ENCODE peak calls at places on chromosome 22, in five cellular contexts. F, M, J, R and T are unnamed samples.
A peak's percentile ranks its signal among the peaks of the same experiment; 100 is the strongest.

GRCh38 chr22:40176921-40177737 is 596 bp upstream of the TNRC6B start:
- DNase-seq in R (peak; percentile 39), F (peak; percentile 69), J (no peak), M (no peak), T (no peak)

GRCh38 chr22:44074286-44074984 is 50.3 kb downstream of the PARVB start:
- DNase-seq in M (no peak), R (no peak), F (no peak), J (no peak), T (no peak)

GRCh38 chr22:49294656-49295464 is 532.8 kb downstream of the BRD1 start:
- DNase-seq in F (no peak), R (no peak), M (no peak), J (no peak), T (no peak)

GRCh38 chr22:24952837-24953293 is 349 bp downstream of the KIAA1671 start:
- DNase-seq in M (peak; percentile 78), R (no peak), J (no peak), F (peak; percentile 66), T (no peak)

GRCh38 chr22:49011379-49011768 is 816.3 kb downstream of the BRD1 start:
- DNase-seq in J (no peak), F (no peak), M (peak; percentile 25), R (no peak), T (no peak)

GRCh38 chr22:44330727-44331660 is 18.2 kb upstream of the SHISAL1 start:
- DNase-seq in F (no peak), J (no peak), R (no peak), M (peak; percentile 66), T (no peak)

GRCh38 chr22:30561402-30562154 is 12.9 kb downstream of the GAL3ST1 start:
- DNase-seq in M (no peak), F (no peak), J (no peak), R (no peak), T (no peak)

GRCh38 chr22:18091916-18092526 is 14.2 kb downstream of the PEX26 start:
- DNase-seq in M (peak; percentile 87), F (peak; percentile 90), R (no peak), J (no peak), T (no peak)

GRCh38 chr22:36768616-36769015 is 7.3 kb downstream of the IFT27 start:
- DNase-seq in M (peak; percentile 15), J (no peak), F (no peak), R (no peak), T (no peak)

GRCh38 chr22:44430716-44431115 is 67.3 kb downstream of the RTL6 start:
- DNase-seq in R (no peak), M (peak; percentile 28), F (no peak), J (no peak), T (no peak)

GRCh38 chr22:23075050-23075449 is 4.7 kb downstream of the GNAZ start:
- DNase-seq in R (no peak), F (no peak), J (no peak), M (no peak), T (no peak)

GRCh38 chr22:21937821-21938070 is 14.9 kb downstream of the PPM1F start:
- DNase-seq in R (no peak), J (no peak), M (no peak), F (no peak), T (no peak)

GRCh38 chr22:21939392-21940319 is 13.0 kb downstream of the PPM1F start:
- DNase-seq in M (no peak), J (no peak), F (no peak), R (no peak), T (no peak)

GRCh38 chr22:21937041-21937820 is 15.4 kb downstream of the PPM1F start:
- DNase-seq in F (peak; percentile 24), R (no peak), M (no peak), J (no peak), T (no peak)

GRCh38 chr22:21938906-21939305 is 13.7 kb downstream of the PPM1F start:
- DNase-seq in F (no peak), R (no peak), M (no peak), J (no peak), T (no peak)

DNA sequence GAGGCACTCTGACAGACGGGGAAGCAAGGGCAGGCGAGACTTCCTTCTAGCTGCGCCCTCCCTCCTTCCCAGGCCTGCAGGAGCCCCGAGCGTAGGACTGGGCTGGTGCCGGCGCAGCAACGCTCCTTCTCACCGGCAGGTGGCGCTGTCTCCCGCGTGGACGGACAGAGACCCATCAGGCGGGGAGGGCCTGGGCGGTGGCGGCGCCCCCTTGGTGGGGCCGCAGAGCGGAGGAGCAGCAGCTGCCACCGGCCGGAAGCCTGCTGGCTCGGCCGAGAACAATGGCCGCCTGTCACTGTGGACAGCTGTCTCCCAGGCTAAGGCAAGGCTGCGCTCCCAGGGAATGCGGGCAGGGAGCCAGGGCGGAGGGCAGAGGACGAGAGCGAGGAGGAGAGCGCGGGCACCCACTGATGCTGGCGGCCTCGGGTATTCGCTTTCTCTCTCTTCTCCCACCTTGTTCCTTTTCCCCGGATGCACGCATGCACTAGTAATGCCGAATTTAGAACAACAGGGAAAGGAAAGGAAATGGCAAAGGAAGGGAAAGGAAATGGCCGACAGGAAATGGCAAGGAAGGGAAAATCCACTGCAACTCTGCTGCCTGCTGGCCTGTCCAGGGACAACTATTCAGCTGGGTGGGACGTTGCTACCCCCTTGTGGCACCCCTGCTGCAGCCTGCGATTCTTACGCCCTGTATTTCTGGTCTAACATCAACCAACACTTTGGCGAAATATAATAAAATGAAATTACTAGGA is 14.4 kb downstream of the PPM1F start:
- DNase-seq in J (no peak), M (peak; percentile 97), F (peak; percentile 97), R (peak; percentile 76), T (peak; percentile 77)
- H3K4me3 ChIP-seq in J (peak overlapping the region; percentile 54), M (peak overlapping the region; percentile 64), F (peak overlapping the region; percentile 59), R (peak overlapping the region; percentile 69), T (peak overlapping the region; percentile 52)

GRCh38 chr22:50720301-50720845 is 17.6 kb upstream of the ACR start:
- DNase-seq in R (no peak), J (no peak), M (no peak), F (no peak), T (no peak)
- H3K4me3 ChIP-seq in R (no peak overlapping the region), J (peak overlapping the region; percentile 33), M (no peak overlapping the region), F (no peak overlapping the region), T (no peak overlapping the region)

DNA sequence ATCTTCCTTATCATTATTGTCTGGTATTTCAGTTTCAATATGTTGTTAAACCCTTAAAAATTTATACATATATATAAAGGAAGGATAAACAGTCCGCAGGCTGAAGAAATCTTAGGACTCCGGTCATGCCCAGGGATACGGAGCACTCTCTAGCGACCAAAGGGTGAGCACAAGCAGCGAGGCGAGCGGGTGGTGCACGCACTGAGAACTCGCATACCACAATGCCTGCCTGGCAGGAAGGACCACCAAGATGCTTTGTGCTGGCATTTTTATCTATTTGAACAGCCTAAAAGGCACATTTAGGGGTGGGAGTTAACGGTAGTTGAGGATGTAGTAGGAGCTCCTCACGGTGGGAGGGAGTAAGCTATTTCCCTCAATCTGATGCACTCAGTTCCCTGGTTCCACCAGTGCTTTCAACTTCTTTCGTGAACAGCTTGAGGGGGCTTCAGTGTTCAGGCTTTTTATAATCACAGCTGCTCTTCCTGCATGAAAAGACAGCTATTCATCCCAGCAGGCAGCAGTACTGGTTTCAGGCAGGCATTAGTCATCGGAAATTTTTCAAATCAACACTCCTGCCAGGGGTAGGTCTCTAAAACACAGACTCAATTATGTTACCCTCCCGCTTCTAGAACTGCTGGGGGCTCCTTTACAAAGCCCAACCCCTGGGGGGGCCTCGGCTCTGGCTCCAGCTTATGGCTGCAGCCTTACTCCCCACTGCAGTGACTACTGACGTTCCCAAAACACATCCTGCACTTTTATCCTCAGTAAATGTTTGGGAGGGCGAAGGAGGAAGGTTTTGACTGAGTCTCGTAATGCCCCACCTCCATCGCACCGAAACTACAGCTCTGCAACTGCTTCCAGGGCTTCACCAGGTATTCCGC is 6.0 kb downstream of the POLDIP3 start:
- DNase-seq in J (no peak), M (no peak), F (peak; percentile 64), R (no peak), T (no peak)
- H3K4me3 ChIP-seq in J (no peak overlapping the region), M (no peak overlapping the region), F (no peak overlapping the region), R (no peak overlapping the region), T (no peak overlapping the region)

DNA sequence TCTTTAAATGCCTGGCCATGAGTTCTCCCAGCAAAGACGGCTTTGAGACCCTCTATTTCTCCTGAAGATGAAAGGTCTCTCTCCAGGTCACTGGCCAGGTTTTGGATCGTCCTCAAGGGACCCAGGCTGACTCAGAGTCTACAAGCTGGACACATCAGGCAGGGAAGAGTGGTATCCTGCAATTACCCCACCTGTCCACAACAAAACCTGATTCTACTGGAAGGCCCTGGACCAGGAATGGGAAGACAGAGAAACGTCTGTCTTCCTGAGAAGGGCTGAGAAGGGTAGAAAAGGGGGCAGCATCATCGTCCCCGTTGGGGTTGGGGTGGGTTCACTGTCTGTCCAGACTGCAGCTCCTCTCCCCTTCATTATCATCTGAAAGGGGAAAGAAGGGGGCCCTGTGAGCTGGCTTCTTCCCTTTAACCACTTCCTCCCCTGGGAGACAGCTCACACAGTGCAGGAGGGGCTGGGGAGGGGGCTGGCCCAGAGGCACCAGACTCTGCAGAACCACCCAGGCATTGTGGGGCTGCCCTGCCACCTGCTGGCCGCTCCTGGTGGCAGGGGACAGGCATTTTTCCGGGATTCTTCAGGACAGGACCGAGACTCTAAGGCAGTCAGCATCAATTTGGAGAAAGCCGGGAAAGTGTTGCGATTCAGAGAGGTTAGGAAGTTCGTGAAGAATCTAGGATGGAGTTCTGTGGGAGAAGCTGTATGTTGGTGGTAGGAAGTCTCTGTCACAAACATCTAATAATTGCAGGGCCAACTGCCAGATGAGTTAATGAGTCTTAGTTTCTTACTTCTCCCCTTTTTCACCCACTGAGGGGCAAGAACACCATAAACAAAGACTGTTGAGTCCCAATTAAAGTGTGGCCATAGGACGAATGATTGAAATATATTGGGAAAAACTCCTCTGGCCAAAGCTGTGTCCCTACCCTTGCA is 57.6 kb downstream of the SYN3 start:
- DNase-seq in M (peak; percentile 76), J (peak; percentile 72), R (no peak), F (peak; percentile 56), T (no peak)
- H3K4me3 ChIP-seq in M (no peak overlapping the region), J (no peak overlapping the region), R (no peak overlapping the region), F (no peak overlapping the region), T (no peak overlapping the region)

GRCh38 chr22:42938449-42938848 is 76.5 kb downstream of the PACSIN2 start:
- DNase-seq in J (no peak), R (no peak), F (no peak), M (no peak), T (no peak)

GRCh38 chr22:42937164-42937854 is 77.6 kb downstream of the PACSIN2 start:
- DNase-seq in M (peak; percentile 81), R (no peak), F (peak; percentile 66), J (no peak), T (peak; percentile 55)

GRCh38 chr22:42939941-42940653 is 74.9 kb downstream of the PACSIN2 start:
- DNase-seq in M (no peak), J (no peak), R (no peak), F (peak; percentile 79), T (peak; percentile 74)

GRCh38 chr22:42938976-42939375 is 76.0 kb downstream of the PACSIN2 start:
- DNase-seq in J (no peak), F (no peak), R (no peak), M (no peak), T (no peak)

DNA sequence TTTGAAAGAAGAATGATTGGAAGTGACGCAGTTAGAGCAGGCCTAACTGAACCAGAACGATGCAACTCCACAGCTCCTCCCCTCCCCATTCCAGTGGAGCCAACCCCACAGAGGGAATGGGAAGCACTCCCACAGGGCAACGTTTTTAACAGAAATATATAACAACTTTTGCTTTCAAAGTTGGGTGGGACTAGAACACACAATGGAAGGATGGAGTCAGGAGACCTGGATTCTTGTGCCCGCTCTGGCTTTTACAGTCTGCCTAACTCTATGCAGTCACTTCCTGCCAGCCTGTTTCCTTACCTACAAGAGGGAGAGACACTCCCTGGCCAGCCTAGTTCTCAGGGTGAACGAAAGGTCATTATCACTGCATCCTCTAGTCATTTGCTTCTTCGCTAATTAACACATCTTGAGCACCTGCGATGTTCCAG is 75.5 kb downstream of the PACSIN2 start:
- DNase-seq in F (no peak), R (no peak), J (no peak), M (no peak), T (no peak)
- H3K4me3 ChIP-seq in F (no peak overlapping the region), R (no peak overlapping the region), J (no peak overlapping the region), M (no peak overlapping the region), T (no peak overlapping the region)

GRCh38 chr22:27975381-27976013 is 56.4 kb upstream of the PITPNB start:
- DNase-seq in J (no peak), M (no peak), F (no peak), R (no peak), T (no peak)
- H3K4me3 ChIP-seq in J (no peak overlapping the region), M (no peak overlapping the region), F (no peak overlapping the region), R (no peak overlapping the region), T (no peak overlapping the region)